ENCODE peak calls at places on chromosomes 7 and 10, in six cellular contexts. E is prostate gland, U is lower lobe of right lung, S is kidney epithelial cell, C is body of pancreas, B is AG04450. Y is an unnamed sample.

GRCh38 chr7:98724591-98724990 is 107.5 kb downstream of the NPTX2 start:
- DNase-seq in E (no peak), U (no peak), S (no peak), C (no peak), B (no peak), Y (no peak)

GRCh38 chr10:23754179-23754578 is 315.3 kb downstream of the OTUD1 start:
- DNase-seq in E (no peak), U (no peak), S (no peak), C (no peak), B (no peak), Y (no peak)

GRCh38 chr7:38398725-38399321 is 125.4 kb upstream of the TARP start:
- DNase-seq in E (peak), U (peak), S (no peak), C (peak), B (peak), Y (peak)

GRCh38 chr10:36802523-36803153 is 322.8 kb upstream of the ANKRD30A start:
- DNase-seq in E (no peak), U (no peak), S (no peak), C (peak), B (no peak), Y (peak)

GRCh38 chr10:91604936-91605534 is 27.8 kb downstream of the PPP1R3C start:
- DNase-seq in E (no peak), U (no peak), S (no peak), C (no peak), B (no peak), Y (no peak)

GRCh38 chr10:7258948-7259523 is 151.8 kb downstream of the SFMBT2 start:
- DNase-seq in E (no peak), U (no peak), S (no peak), C (no peak), B (no peak), Y (no peak)

GRCh38 chr10:94123253-94123995 is 129.7 kb downstream of the PLCE1 start:
- DNase-seq in E (no peak), U (no peak), S (peak), C (no peak), B (peak), Y (peak)

GRCh38 chr7:135728136-135728669 is at the start of gene SLC13A4:
- DNase-seq in E (no peak), U (no peak), S (no peak), C (no peak), B (no peak), Y (no peak)

GRCh38 chr7:144436500-144436899 is 33.0 kb upstream of the NOBOX start:
- DNase-seq in E (no peak), U (no peak), S (peak), C (no peak), B (no peak), Y (no peak)

GRCh38 chr10:69413221-69413865 is 3.4 kb downstream of the TACR2 start:
- DNase-seq in E (peak), U (no peak), S (no peak), C (peak), B (no peak), Y (peak)

GRCh38 chr7:122379491-122379890 is 74.9 kb upstream of the FEZF1 start:
- DNase-seq in E (no peak), U (no peak), S (no peak), C (no peak), B (no peak), Y (no peak)

GRCh38 chr10:53230651-53231050 is 458.1 kb upstream of the MBL2 start:
- DNase-seq in E (no peak), U (no peak), S (no peak), C (no peak), B (no peak), Y (no peak)

GRCh38 chr10:119826777-119827176 is 45.9 kb downstream of the MCMBP start:
- DNase-seq in E (no peak), U (no peak), S (no peak), C (no peak), B (no peak), Y (no peak)

GRCh38 chr7:19020062-19020461 is 97.4 kb downstream of the TWIST1 start:
- DNase-seq in E (no peak), U (no peak), S (no peak), C (no peak), B (no peak), Y (no peak)

GRCh38 chr10:58967551-58968418 is 208.7 kb upstream of the PHYHIPL start:
- DNase-seq in E (peak), U (peak), S (no peak), C (peak), B (no peak), Y (peak)

GRCh38 chr7:30411173-30411572 is 67.4 kb downstream of the NOD1 start:
- DNase-seq in E (no peak), U (no peak), S (no peak), C (no peak), B (no peak), Y (no peak)

GRCh38 chr10:111267673-111268072 is 190.8 kb downstream of the ADRA2A start:
- DNase-seq in E (no peak), U (no peak), S (no peak), C (no peak), B (no peak), Y (no peak)

GRCh38 chr7:26193432-26194206 is 6.9 kb downstream of the HNRNPA2B1 start:
- DNase-seq in E (no peak), U (no peak), S (no peak), C (no peak), B (no peak), Y (no peak)

GRCh38 chr7:100516135-100516812 is 22.7 kb upstream of the AGFG2 start:
- DNase-seq in E (no peak), U (no peak), S (peak), C (peak), B (peak), Y (peak)

GRCh38 chr7:36784991-36785940 is 61.0 kb upstream of the AOAH start:
- DNase-seq in E (peak), U (peak), S (no peak), C (peak), B (no peak), Y (no peak)

GRCh38 chr7:33432825-33433224 is 303.5 kb downstream of the BBS9 start:
- DNase-seq in E (no peak), U (no peak), S (no peak), C (no peak), B (no peak), Y (no peak)

GRCh38 chr7:100120518-100121085 is 1.2 kb downstream of the CNPY4 start:
- DNase-seq in E (no peak), U (no peak), S (no peak), C (no peak), B (no peak), Y (no peak)

GRCh38 chr7:117127585-117128168 is 174.4 kb downstream of the ST7 start:
- DNase-seq in E (peak), U (no peak), S (no peak), C (peak), B (peak), Y (peak)

GRCh38 chr10:88261152-88261551 is 322.0 kb downstream of the RNLS start:
- DNase-seq in E (no peak), U (no peak), S (no peak), C (no peak), B (no peak), Y (no peak)

GRCh38 chr10:96991313-96991841 is 159.3 kb downstream of the LCOR start:
- DNase-seq in E (no peak), U (no peak), S (peak), C (no peak), B (peak), Y (no peak)

GRCh38 chr7:11754933-11755332 is 77.1 kb downstream of the THSD7A start:
- DNase-seq in E (no peak), U (no peak), S (no peak), C (no peak), B (no peak), Y (no peak)

GRCh38 chr7:28269700-28270361 is 89.2 kb upstream of the JAZF1 start:
- DNase-seq in E (no peak), U (no peak), S (no peak), C (no peak), B (no peak), Y (no peak)

GRCh38 chr7:20330797-20331230 is at the start of gene ITGB8:
- DNase-seq in E (peak), U (peak), S (no peak), C (peak), B (no peak), Y (no peak)

GRCh38 chr10:46225597-46225996 is 61.2 kb upstream of the ANTXRL start:
- DNase-seq in E (no peak), U (no peak), S (no peak), C (no peak), B (no peak), Y (no peak)

GRCh38 chr7:41027428-41028115 is 675.3 kb downstream of the INHBA start:
- DNase-seq in E (no peak), U (no peak), S (peak), C (no peak), B (peak), Y (no peak)

GRCh38 chr7:30717181-30717580 is 34.8 kb upstream of the INMT start:
- DNase-seq in E (no peak), U (no peak), S (no peak), C (no peak), B (no peak), Y (no peak)

GRCh38 chr7:19957664-19958063 is 184.2 kb upstream of the TMEM196 start:
- DNase-seq in E (no peak), U (no peak), S (no peak), C (no peak), B (no peak), Y (no peak)

GRCh38 chr7:92820191-92820590 is 16.2 kb downstream of the CDK6 start:
- DNase-seq in E (no peak), U (no peak), S (no peak), C (no peak), B (no peak), Y (no peak)

GRCh38 chr10:19749185-19749729 is 67.0 kb upstream of the PLXDC2 start:
- DNase-seq in E (no peak), U (no peak), S (no peak), C (no peak), B (no peak), Y (no peak)

GRCh38 chr10:59098811-59099452 is 77.5 kb upstream of the PHYHIPL start:
- DNase-seq in E (no peak), U (no peak), S (no peak), C (no peak), B (peak), Y (peak)

GRCh38 chr7:44156453-44157010 is 15.4 kb upstream of the MYL7 start:
- DNase-seq in E (no peak), U (no peak), S (no peak), C (no peak), B (no peak), Y (no peak)

GRCh38 chr7:44158873-44159631 is 17.9 kb upstream of the MYL7 start:
- DNase-seq in E (no peak), U (no peak), S (no peak), C (no peak), B (no peak), Y (no peak)

GRCh38 chr7:44158060-44158872 is 17.1 kb upstream of the MYL7 start:
- DNase-seq in E (no peak), U (no peak), S (no peak), C (no peak), B (no peak), Y (no peak)

GRCh38 chr7:44155191-44156185 is 14.4 kb upstream of the MYL7 start:
- DNase-seq in E (no peak), U (no peak), S (no peak), C (peak), B (no peak), Y (no peak)

DNA sequence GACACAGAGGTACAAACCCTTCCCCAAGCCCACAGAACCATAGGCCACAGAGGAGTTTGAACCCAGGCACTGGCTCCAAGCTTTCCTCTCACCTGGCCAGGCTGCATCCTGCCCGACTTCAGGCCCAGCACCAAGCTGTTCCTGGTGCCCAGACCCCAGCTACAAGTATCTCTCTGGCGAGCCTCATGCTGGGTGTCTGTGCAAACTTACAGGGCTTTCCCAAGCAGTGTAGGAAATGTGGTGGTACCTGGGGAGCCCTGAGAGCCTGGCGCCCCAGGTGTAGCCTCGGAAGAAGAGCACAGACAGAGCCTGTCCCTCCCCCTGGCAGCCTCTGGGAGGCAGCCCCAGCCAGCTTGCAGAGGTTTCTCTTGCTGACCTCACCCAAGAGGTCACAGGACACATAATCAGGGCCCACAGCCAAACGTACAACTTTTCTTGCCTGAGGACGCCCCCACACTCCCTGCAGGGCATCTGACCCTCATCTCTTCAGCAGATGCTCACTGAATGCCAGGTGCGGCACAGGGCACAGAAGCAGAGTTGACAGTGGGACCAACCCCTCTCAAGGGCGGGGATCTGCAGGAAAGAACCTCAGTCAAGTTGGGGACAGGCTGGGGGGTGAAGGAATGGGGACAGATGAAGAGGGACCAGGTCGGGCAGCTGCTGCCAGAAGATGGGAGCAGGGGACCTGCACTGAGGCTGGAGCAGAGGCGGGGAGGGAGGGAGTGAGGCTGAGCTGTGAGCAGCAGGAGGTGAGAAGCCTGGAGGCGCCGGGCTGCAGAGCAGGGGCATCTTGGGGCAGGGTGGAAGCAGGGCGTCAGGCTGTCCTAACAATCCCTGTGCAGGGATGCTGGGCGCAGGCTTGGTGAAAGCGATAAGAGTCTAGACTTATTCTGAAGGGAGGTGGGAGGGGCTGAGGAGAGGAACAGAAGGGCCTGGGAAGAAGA is 16.3 kb upstream of the MYL7 start:
- DNase-seq in E (no peak), U (no peak), S (no peak), C (no peak), B (no peak), Y (no peak)
- TF ChIP-seq CTCF in E (no peak), U (no peak), S (no peak), C (no peak), B (no peak), Y (no peak)

DNA sequence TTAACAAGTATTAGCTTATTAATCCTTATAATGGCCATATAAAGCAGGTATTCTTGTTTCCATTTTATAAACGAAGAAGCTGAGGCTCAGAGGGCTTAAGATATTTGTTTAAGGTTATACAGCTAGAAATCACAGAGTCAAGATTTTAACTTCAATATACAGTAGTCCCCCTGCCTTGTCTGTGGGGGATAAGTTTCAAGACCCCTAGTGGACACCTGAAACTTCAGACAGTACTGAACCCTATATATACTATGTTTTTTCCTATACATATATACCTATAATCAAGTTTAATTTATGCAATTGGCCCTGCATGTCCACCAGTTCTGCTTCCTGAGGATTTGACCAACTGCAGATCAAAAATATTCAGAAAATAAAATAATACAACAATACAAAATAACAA is 44.4 kb upstream of the STRIP2 start:
- DNase-seq in E (no peak), U (no peak), S (no peak), C (no peak), B (no peak), Y (no peak)
- TF ChIP-seq CTCF in E (no peak), U (no peak), S (no peak), C (no peak), B (peak), Y (no peak)

GRCh38 chr7:151081170-151082101 is 827 bp upstream of the FASTK start:
- DNase-seq in E (no peak), U (no peak), S (no peak), C (peak), B (no peak), Y (peak)

GRCh38 chr7:151083824-151084160 is 499 bp upstream of the TMUB1 start:
- DNase-seq in E (no peak), U (no peak), S (no peak), C (no peak), B (no peak), Y (no peak)

GRCh38 chr7:151082151-151083070 is 882 bp downstream of the TMUB1 start:
- DNase-seq in E (no peak), U (no peak), S (no peak), C (no peak), B (no peak), Y (no peak)

GRCh38 chr7:151085329-151085690 is 965 bp upstream of the AGAP3 start:
- DNase-seq in E (no peak), U (no peak), S (no peak), C (peak), B (no peak), Y (no peak)

DNA sequence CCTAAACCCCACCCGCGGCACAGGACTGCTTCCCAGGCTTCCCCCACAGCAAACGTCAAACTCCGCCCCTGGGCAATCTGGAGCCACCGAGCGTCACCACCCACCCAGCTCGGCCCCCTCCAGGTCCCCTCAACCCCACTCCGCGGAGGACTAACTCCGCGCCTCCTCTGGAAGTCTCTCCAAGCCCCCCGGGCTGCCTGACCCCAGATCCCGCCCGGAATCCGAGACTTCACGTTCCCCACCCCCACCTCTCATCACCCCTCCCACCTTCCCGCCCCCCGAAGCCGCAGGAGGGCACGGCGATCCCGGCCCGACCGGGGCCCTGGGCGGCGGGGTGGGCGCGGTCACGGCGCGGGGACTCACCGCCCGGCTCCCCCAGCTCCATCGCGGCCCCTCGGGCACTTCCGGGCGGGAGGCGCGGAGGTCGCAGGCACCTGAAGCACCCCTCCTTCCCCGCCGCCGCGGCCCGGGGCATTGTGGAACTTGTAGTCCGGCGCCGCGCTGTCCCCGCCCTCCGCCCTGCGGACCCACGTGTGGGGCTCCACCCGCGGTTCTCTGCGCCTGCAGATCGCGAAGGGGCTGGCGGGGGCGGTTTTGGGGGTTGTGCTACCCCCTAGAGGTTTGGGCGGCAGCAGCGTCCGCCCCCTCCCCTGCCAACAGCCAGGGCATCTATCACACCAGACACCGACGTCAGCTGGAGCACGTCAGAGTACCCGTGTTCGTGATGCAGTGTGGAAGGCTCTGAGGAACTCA is at the start of gene TMUB1:
- DNase-seq in E (peak), U (peak), S (no peak), C (peak), B (no peak), Y (peak)
- TF ChIP-seq CTCF in E (no peak), U (no peak), S (no peak), C (no peak), B (no peak), Y (no peak)

DNA sequence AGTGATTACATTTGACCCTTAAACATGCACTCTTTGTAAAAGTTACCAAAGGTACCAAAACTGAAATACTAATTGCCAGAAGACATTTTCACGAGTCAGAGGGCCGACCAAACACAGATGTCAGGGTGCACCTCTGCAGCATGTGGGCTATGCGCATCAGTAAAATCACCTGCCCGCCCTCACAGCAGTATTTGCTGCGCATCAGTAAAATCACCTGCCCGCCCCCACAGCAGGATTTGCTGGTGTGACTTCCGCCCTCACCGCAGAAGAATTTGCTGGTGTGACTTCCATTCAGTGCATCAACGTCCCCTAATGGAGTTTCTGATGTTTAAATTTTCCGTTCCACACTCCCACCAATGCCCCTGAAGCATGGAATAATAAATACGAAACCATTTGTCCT is 202.9 kb downstream of the PTPRN2 start:
- DNase-seq in E (no peak), U (no peak), S (no peak), C (no peak), B (no peak), Y (no peak)
- TF ChIP-seq CTCF in E (no peak), U (no peak), S (no peak), C (no peak), B (no peak), Y (no peak)

GRCh38 chr10:77637474-77637985 is at the start of gene KCNMA1:
- DNase-seq in E (no peak), U (peak), S (no peak), C (peak), B (no peak), Y (peak)
- TF ChIP-seq CTCF in E (peak), U (no peak), S (no peak), C (no peak), B (no peak), Y (no peak)

Y was measured in hepatocyte.